ENCODE peak calls at places on chromosomes 1 and 21, in seven cellular contexts. U is body of pancreas; Z is suprapubic skin; J is aorta; N is ovary; B is CD8-positive, alpha-beta T cell; Y is left ventricle myocardium inferior. F is an unnamed sample.

GRCh38 chr1:41811051-41811795 is 107.5 kb downstream of the HIVEP3 start:
- DNase-seq in J (no peak), Y (no peak), U (no peak), Z (no peak), N (no peak), B (peak; percentile 31), F (no peak)

GRCh38 chr1:35851175-35851869 is 31.7 kb upstream of the AGO1 start:
- DNase-seq in Z (no peak), B (no peak), N (no peak), J (no peak), Y (no peak), U (no peak), F (no peak)

GRCh38 chr1:226596531-226597165 is 48.1 kb downstream of the STUM start:
- DNase-seq in Y (no peak), J (peak; percentile 24), B (no peak), U (no peak), Z (no peak), N (no peak), F (no peak)

GRCh38 chr1:227902641-227902990 is 45.1 kb downstream of the WNT9A start:
- DNase-seq in N (no peak), Z (no peak), Y (peak; percentile 8), U (no peak), J (peak; percentile 37), B (no peak), F (no peak)

GRCh38 chr1:27536004-27536757 is 46.2 kb upstream of the WASF2 start:
- DNase-seq in U (no peak), J (no peak), Y (no peak), N (no peak), Z (no peak), B (no peak), F (no peak)

GRCh38 chr1:34283142-34283541 is 106.4 kb downstream of the C1orf94 start:
- DNase-seq in B (no peak), N (no peak), Y (no peak), J (no peak), Z (no peak), U (no peak), F (no peak)

GRCh38 chr1:245690153-245690552 is 535.4 kb downstream of the KIF26B start:
- DNase-seq in Y (no peak), J (no peak), U (no peak), Z (no peak), B (no peak), N (no peak), F (no peak)

GRCh38 chr1:68057050-68057449 is 6.6 kb upstream of the DIRAS3 start:
- DNase-seq in Y (no peak), J (no peak), B (no peak), N (no peak), Z (no peak), U (no peak), F (no peak)

GRCh38 chr1:101203812-101204540 is 32.8 kb upstream of the S1PR1 start:
- DNase-seq in J (no peak), Z (no peak), Y (no peak), B (no peak), U (no peak), N (no peak), F (no peak)

GRCh38 chr1:109906160-109906838 is 4.3 kb upstream of the CSF1 start:
- DNase-seq in Z (no peak), Y (no peak), U (no peak), B (peak; percentile 34), J (no peak), N (no peak), F (no peak)

GRCh38 chr1:109659997-109660755 is 4.3 kb downstream of the GSTM4 start:
- DNase-seq in B (no peak), Z (no peak), Y (no peak), U (peak; percentile 62), N (peak; percentile 78), J (no peak), F (peak; percentile 9)

GRCh38 chr1:110463695-110464094 is 12.7 kb downstream of the PROK1 start:
- DNase-seq in N (no peak), Z (no peak), J (no peak), B (no peak), U (no peak), Y (no peak), F (no peak)

GRCh38 chr1:151989131-151989868 is 4.4 kb downstream of the S100A10 start:
- DNase-seq in U (no peak), B (peak; percentile 39), Y (peak; percentile 60), J (peak; percentile 90), N (peak; percentile 59), Z (peak; percentile 92), F (peak; percentile 85)

GRCh38 chr1:39230261-39231190 is 26.0 kb downstream of the MACF1 start:
- DNase-seq in J (no peak), Y (no peak), B (no peak), U (no peak), Z (no peak), N (no peak), F (peak; percentile 14)

GRCh38 chr21:44918581-44919033 is 2.1 kb downstream of the ITGB2 start:
- DNase-seq in B (no peak), N (no peak), Y (no peak), U (no peak), J (no peak), Z (no peak), F (no peak)

GRCh38 chr1:183514235-183514634 is 41.9 kb downstream of the SMG7 start:
- DNase-seq in N (no peak), U (no peak), Z (no peak), Y (no peak), J (no peak), B (no peak), F (no peak)

GRCh38 chr1:183516725-183517124 is 44.4 kb downstream of the SMG7 start:
- DNase-seq in Z (no peak), B (no peak), N (no peak), Y (no peak), J (no peak), U (no peak), F (no peak)

GRCh38 chr1:183512450-183512849 is 40.2 kb downstream of the SMG7 start:
- DNase-seq in B (no peak), N (no peak), U (no peak), J (no peak), Z (no peak), Y (no peak), F (no peak)

GRCh38 chr1:183517401-183517800 is 45.1 kb downstream of the SMG7 start:
- DNase-seq in B (no peak), U (no peak), J (no peak), Y (no peak), Z (no peak), N (no peak), F (no peak)

DNA sequence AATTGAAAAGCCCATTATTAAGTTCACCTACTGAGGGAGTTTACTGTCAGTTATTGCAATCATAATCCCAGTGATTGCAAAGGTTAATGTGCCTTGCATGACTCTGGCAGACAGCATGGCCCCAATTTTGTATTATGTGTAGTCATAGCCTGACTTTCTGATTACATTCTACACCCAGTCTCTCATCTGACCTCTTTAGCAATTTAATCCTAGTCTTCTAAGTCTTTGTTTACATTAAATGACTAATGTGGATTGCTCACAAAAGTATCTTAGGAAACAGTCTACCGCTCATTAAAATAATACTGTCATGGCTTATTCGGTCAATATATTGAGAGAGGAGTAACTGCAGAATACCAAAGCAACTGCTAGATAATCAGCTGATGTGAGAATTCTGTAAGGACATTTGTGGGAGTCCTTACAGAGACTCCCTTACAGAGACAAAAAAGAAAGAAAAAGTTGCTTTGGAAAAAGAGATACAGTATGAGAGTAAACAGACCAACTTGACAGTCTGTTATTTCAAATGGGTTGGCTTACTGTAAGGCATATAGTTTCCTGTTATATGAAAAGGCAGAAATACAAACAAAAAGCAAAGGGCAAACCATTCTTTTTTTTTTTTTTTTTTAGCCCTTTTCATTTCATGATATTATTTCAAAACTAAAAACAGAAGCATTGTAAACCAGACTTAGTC is 42.8 kb downstream of the SMG7 start:
- DNase-seq in Y (no peak), J (no peak), Z (no peak), N (no peak), U (no peak), B (no peak), F (no peak)
- H3K4me1 ChIP-seq in Y (peaks cover 32% of the 10 kb centered on the region), J (no peaks in the 10 kb centered on the region), Z (peaks cover 5% of the 10 kb centered on the region), N (no peaks in the 10 kb centered on the region), U (peaks cover 19% of the 10 kb centered on the region), B (no peaks in the 10 kb centered on the region), F (peaks cover 16% of the 10 kb centered on the region)

GRCh38 chr1:31453384-31454079 is 40.5 kb downstream of the SERINC2 start:
- DNase-seq in U (no peak), Z (no peak), N (no peak), B (no peak), Y (no peak), J (no peak), F (no peak)
- H3K9me3 ChIP-seq in U (no peaks in the 10 kb centered on the region), Z (peaks cover 19% of the 10 kb centered on the region), N (no peaks in the 10 kb centered on the region), B (peaks cover 6% of the 10 kb centered on the region), Y (peaks cover 40% of the 10 kb centered on the region), J (peaks cover 8% of the 10 kb centered on the region), F (peaks cover 47% of the 10 kb centered on the region)

DNA sequence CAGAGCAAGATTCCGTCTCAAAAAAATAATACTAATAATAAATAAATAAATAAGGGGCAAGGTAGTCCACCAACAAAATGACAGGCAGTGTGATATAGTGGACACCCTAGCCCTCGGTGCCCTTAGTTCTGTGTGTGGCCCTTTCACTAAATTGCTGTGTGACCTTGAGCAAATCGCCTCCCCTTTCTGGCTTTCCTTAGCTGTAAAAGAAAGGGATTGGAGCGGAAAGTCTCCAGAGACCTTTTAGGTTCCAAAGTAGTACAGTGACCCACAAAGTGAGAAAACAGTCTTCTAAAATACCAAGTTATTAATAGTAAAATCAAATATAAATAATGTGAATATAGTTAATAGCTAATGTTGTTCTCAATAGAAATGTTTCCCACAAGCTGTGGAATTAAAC is 7.6 kb downstream of the LMNA start:
- DNase-seq in U (no peak), Y (no peak), N (no peak), J (no peak), B (no peak), Z (no peak), F (no peak)
- H3K4me3 ChIP-seq in U (no peak overlapping the region), Y (peak overlapping the region; percentile 100), N (peak overlapping the region; percentile 38), J (peak overlapping the region; percentile 21), B (no peak overlapping the region), Z (peak overlapping the region; percentile 100), F (no peak overlapping the region)

GRCh38 chr21:34988139-34988538 is 61.0 kb downstream of the RUNX1 start:
- DNase-seq in U (no peak), N (no peak), Y (no peak), Z (no peak), B (no peak), J (no peak), F (no peak)

GRCh38 chr21:34986561-34987533 is 62.3 kb downstream of the RUNX1 start:
- DNase-seq in Z (no peak), B (peak; percentile 56), U (no peak), N (no peak), J (no peak), Y (no peak), F (no peak)

GRCh38 chr21:34988625-34989024 is 60.5 kb downstream of the RUNX1 start:
- DNase-seq in J (no peak), Y (no peak), N (no peak), U (no peak), B (no peak), Z (no peak), F (no peak)

GRCh38 chr21:34989337-34990151 is 59.6 kb downstream of the RUNX1 start:
- DNase-seq in Y (no peak), J (no peak), N (no peak), B (no peak), U (no peak), Z (no peak), F (no peak)

DNA sequence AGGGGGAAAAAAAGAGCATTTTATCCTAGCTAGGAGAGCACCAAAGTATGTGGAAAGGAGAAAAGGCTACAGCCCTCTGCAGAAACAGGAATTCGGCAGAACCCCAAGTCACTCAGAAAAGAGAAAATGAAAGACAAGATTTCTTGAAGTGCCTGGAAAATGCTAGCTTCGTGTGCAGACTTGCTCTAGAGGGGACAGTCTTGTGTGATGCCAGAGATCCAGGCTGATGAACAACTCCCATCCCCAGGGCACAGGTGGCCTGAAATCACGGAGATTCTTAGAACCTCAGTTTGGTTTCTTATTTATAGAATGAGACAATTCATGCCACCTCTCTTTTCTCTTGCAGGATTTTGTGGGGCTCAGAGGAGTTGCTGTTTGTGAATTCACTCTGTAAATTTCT is 61.4 kb downstream of the RUNX1 start:
- DNase-seq in N (no peak), Z (no peak), Y (no peak), J (no peak), U (no peak), B (no peak), F (no peak)
- H3K4me1 ChIP-seq in N (no peaks in the 10 kb centered on the region), Z (no peaks in the 10 kb centered on the region), Y (no peaks in the 10 kb centered on the region), J (no peaks in the 10 kb centered on the region), U (no peaks in the 10 kb centered on the region), B (peaks cover 81% of the 10 kb centered on the region), F (peaks cover 6% of the 10 kb centered on the region)

F was measured in mucosa of descending colon.